ENCODE peak calls at places on chromosome 3, in nine cellular contexts. J is small intestine; X is left ventricle myocardium inferior; B is heart left ventricle; Z is PC-9; V is ovary; R is lower lobe of right lung; E is CD8-positive, alpha-beta memory T cell; Y is BE2C. S is an unnamed sample.

GRCh38 chr3:136753112-136753939 is 1.1 kb upstream of the STAG1 start:
- DNase-seq in B (no peak), V (no peak), J (peak; percentile 74), R (no peak), E (no peak), Z (peak; percentile 71), X (no peak), Y (no peak), S (no peak)

GRCh38 chr3:51712511-51712931 is 5.7 kb downstream of the GRM2 start:
- DNase-seq in R (no peak), V (no peak), J (no peak), E (no peak), Z (no peak), X (no peak), B (no peak), Y (no peak), S (no peak)

GRCh38 chr3:143718463-143718862 is 129.8 kb downstream of the SLC9A9 start:
- DNase-seq in Z (no peak), X (no peak), V (no peak), B (no peak), J (no peak), Y (no peak), E (no peak), R (no peak), S (no peak)

GRCh38 chr3:112650472-112650871 is 9.5 kb upstream of the CCDC80 start:
- DNase-seq in R (no peak), B (no peak), Y (no peak), Z (no peak), J (no peak), V (no peak), E (no peak), X (no peak), S (no peak)

GRCh38 chr3:13379191-13379830 is 40.8 kb downstream of the NUP210 start:
- DNase-seq in V (no peak), Y (no peak), X (no peak), B (peak; percentile 67), E (no peak), Z (no peak), J (no peak), R (no peak), S (no peak)

GRCh38 chr3:196708467-196708866 is 3.6 kb downstream of the CEP19 start:
- DNase-seq in Z (peak; percentile 67), B (no peak), X (no peak), J (no peak), E (no peak), V (no peak), Y (no peak), R (no peak), S (no peak)

GRCh38 chr3:197353001-197353866 is 54.8 kb upstream of the DLG1 start:
- DNase-seq in R (no peak), J (no peak), Z (no peak), X (no peak), Y (no peak), E (no peak), B (no peak), V (no peak), S (no peak)

GRCh38 chr3:76011121-76011520 is 225.8 kb upstream of the ZNF717 start:
- DNase-seq in Z (no peak), J (no peak), B (no peak), Y (no peak), V (no peak), R (no peak), X (no peak), E (no peak), S (no peak)

DNA sequence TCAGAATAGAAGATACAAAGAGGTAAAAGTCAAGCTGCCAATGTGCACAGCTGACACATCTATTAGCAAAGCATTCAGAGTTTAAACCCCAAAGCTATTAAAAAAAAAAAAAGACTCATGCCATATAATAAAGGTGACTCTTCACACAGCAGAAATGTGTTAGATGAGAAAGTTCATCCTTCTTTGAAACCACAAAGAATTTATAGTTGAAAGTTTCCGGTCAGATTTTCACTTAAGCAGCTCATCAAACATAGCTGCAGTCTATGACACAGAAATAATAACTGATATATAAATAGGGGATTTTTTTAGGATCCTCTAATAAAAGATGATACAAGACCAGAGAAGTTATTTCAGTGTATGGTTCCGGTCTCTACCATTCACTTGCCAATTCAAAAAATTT is 76.6 kb downstream of the WWTR1 start:
- DNase-seq in B (no peak), E (no peak), Z (peak; percentile 90), X (no peak), J (no peak), V (no peak), R (no peak), Y (no peak), S (no peak)
- H3K4me1 ChIP-seq in B (peaks cover 75% of the 10 kb centered on the region), E (no peaks in the 10 kb centered on the region), Z (peaks cover 94% of the 10 kb centered on the region), X (peaks cover 90% of the 10 kb centered on the region), J (peaks cover 21% of the 10 kb centered on the region), V (peaks cover 26% of the 10 kb centered on the region), R (peaks cover 60% of the 10 kb centered on the region), Y (no peaks in the 10 kb centered on the region), S (peaks cover 87% of the 10 kb centered on the region)

DNA sequence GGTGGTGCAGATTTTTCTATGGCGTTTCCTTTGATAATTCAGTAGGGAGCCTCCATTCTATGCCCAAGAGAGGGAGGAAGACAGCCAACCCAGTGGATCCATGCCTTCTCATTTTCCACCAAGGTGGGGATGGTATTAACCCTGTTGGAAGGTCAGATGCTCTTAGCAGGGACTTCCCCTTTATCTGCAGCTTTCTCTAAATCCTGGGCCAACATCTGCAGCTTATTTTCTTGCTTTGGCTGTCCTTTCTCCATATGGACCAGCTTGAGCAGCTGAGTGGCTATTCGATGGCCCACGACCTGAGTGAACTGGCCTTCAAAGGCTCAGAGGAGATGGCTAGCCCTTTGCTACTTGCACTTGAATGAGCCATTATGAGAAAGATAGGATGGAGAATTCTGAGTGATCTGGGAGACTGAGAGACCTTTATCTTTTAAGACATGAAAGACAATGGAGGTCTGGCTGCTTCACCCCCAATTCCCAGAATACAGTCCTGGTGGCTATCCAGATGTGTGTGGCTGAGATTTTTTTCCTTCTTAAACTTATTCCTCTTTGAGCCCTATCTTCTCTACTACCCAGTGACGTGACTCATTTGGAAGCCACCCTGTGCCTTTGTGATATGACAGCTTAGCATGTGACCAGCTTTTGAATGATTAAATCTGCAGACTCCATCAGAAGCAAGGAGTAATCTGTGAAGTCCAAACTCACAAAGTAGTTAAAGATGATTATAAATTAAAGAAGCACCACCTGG is 39.6 kb upstream of the TRAK1 start:
- DNase-seq in B (no peak), J (peak; percentile 66), Z (no peak), Y (no peak), R (no peak), V (no peak), E (no peak), X (no peak), S (peak; percentile 20)
- H3K4me1 ChIP-seq in B (peaks cover 55% of the 10 kb centered on the region), J (peaks cover 16% of the 10 kb centered on the region), Z (peaks cover 10% of the 10 kb centered on the region), Y (no peaks in the 10 kb centered on the region), R (peaks cover 36% of the 10 kb centered on the region), V (peaks cover 7% of the 10 kb centered on the region), E (peaks cover 8% of the 10 kb centered on the region), X (peaks cover 97% of the 10 kb centered on the region), S (no peaks in the 10 kb centered on the region)

DNA sequence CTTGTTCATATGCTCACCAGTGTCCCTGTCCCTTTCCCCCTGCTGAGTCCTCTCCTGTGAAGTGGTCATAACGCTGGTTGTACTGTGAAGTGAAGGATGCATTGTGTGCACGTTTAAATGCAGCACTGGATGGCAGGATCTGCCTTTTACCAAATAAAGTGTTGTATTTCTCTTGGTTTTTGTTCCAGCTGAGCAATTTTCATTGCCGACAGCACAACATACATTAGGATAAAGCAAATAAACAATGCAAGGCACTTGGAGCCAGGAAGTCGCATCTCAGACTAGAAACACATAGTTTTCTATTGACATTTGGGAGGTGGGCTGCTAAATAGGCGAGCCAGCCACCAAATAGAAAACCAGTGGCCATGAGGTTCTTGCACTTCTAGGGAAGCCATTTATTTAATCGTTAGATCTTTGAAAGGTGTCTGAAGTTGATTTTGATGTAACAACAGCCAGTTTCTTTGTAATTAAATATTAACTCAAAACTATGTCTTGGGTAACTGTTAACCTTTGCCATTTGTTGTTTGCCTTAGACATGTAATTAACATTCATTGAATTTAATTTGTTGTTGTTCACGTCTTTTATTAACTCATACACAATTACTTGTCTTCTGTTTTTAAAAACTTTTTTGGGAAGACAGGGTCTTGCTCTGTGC is 185.3 kb downstream of the FNDC3B start:
- DNase-seq in R (no peak), Y (no peak), B (no peak), Z (no peak), V (no peak), E (no peak), X (no peak), J (no peak), S (no peak)
- H3K4me1 ChIP-seq in R (peaks cover 13% of the 10 kb centered on the region), Y (peaks cover 16% of the 10 kb centered on the region), B (peaks cover 49% of the 10 kb centered on the region), Z (peaks cover 24% of the 10 kb centered on the region), V (peaks cover 11% of the 10 kb centered on the region), E (no peaks in the 10 kb centered on the region), X (peaks cover 39% of the 10 kb centered on the region), J (peaks cover 6% of the 10 kb centered on the region), S (no peaks in the 10 kb centered on the region)

GRCh38 chr3:194571491-194571941 is 61.7 kb downstream of the TMEM44 start:
- DNase-seq in J (no peak), B (peak; percentile 67), X (peak; percentile 29), Z (no peak), R (no peak), E (no peak), V (no peak), Y (no peak), S (no peak)
- H3K4me1 ChIP-seq in J (no peaks in the 10 kb centered on the region), B (peaks cover 68% of the 10 kb centered on the region), X (peaks cover 49% of the 10 kb centered on the region), Z (peaks cover 59% of the 10 kb centered on the region), R (peaks cover 30% of the 10 kb centered on the region), E (no peaks in the 10 kb centered on the region), V (no peaks in the 10 kb centered on the region), Y (no peaks in the 10 kb centered on the region), S (no peaks in the 10 kb centered on the region)

GRCh38 chr3:46942079-46942478 is 34.5 kb downstream of the CCDC12 start:
- DNase-seq in Z (no peak), Y (no peak), J (peak; percentile 80), R (peak; percentile 20), E (no peak), X (no peak), V (peak; percentile 21), B (peak; percentile 21), S (no peak)

GRCh38 chr3:46946416-46946815 is 30.1 kb downstream of the CCDC12 start:
- DNase-seq in V (no peak), B (peak; percentile 25), X (no peak), Y (no peak), Z (peak; percentile 68), E (no peak), J (peak; percentile 59), R (peak; percentile 48), S (no peak)

GRCh38 chr3:46942481-46943236 is 33.9 kb downstream of the CCDC12 start:
- DNase-seq in X (no peak), J (no peak), R (peak; percentile 24), E (no peak), Y (no peak), Z (no peak), B (peak; percentile 21), V (no peak), S (no peak)

GRCh38 chr3:46943237-46944187 is 33.0 kb downstream of the CCDC12 start:
- DNase-seq in X (no peak), J (peak; percentile 88), Y (no peak), V (no peak), B (peak; percentile 68), R (peak; percentile 64), Z (peak; percentile 70), E (no peak), S (no peak)

DNA sequence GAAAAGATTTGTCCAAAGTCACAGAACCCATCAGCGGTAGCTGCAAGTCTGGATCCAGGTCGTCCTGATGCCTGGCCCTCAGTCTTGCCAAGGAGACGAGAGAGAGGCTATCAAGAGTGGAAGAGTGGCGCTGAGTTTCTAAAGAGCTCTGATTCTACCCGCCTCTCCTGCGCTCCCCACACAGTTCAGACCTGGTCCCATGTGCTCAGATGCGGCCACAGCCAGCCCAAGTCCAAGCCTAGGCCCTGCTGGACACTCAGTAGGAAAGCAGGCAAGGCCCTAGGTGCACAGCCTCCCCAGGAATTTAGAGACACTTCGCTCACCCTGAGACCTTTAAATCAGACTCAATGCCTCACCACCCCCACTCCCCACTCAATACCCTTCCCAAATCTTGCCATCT is 32.4 kb downstream of the CCDC12 start:
- DNase-seq in Z (no peak), V (no peak), R (peak; percentile 54), X (no peak), J (no peak), B (peak; percentile 34), E (no peak), Y (no peak), S (no peak)
- H3K4me1 ChIP-seq in Z (peaks cover 67% of the 10 kb centered on the region), V (peaks cover 36% of the 10 kb centered on the region), R (peaks cover 84% of the 10 kb centered on the region), X (peaks cover 94% of the 10 kb centered on the region), J (peaks cover 50% of the 10 kb centered on the region), B (peaks cover 82% of the 10 kb centered on the region), E (peaks cover 66% of the 10 kb centered on the region), Y (peaks cover 21% of the 10 kb centered on the region), S (peaks cover 55% of the 10 kb centered on the region)

S was measured in sigmoid colon.